ENCODE peak calls at places on chromosomes 5 and 9, in ten cellular contexts. K, F, Q, V, J, Y, X, H, L and A are unnamed samples.
A peak's percentile ranks its signal among the peaks of the same experiment; 100 is the strongest.

GRCh38 chr9:133492061-133493021 is 13.4 kb upstream of the SLC2A6 start:
- DNase-seq in K (peak; percentile 16), F (no peak), Q (no peak), V (no peak), J (no peak), Y (no peak), X (no peak), H (peak; percentile 67), L (no peak), A (no peak)

GRCh38 chr9:28951945-28952344 is 1378.7 kb upstream of the C9orf72 start:
- DNase-seq in K (no peak), F (no peak), Q (no peak), V (peak; percentile 8), J (no peak), Y (peak; percentile 10), X (no peak), H (no peak), L (peak; percentile 1), A (no peak)

GRCh38 chr9:98974994-98975712 is 31.4 kb downstream of the COL15A1 start:
- DNase-seq in K (peak; percentile 59), F (peak; percentile 86), Q (peak; percentile 66), V (peak; percentile 68), J (peak; percentile 81), Y (peak; percentile 84), X (peak; percentile 97), H (peak; percentile 89), L (peak; percentile 72), A (peak; percentile 84)

GRCh38 chr9:92728831-92729734 is 35.5 kb downstream of the BICD2 start:
- DNase-seq in K (no peak), F (no peak), Q (no peak), V (peak; percentile 19), J (no peak), Y (no peak), X (peak; percentile 64), H (peak; percentile 77), L (peak; percentile 24), A (no peak)

GRCh38 chr9:110109331-110110110 is 98.4 kb downstream of the C9orf152 start:
- DNase-seq in K (no peak), F (no peak), Q (peak; percentile 65), V (no peak), J (no peak), Y (no peak), X (no peak), H (no peak), L (no peak), A (no peak)

GRCh38 chr5:59188415-59189225 is 605.7 kb downstream of the RAB3C start:
- DNase-seq in K (peak; percentile 55), F (peak; percentile 62), Q (peak; percentile 81), V (peak; percentile 75), J (peak; percentile 67), Y (peak; percentile 28), X (peak; percentile 90), H (peak; percentile 52), L (peak; percentile 85), A (peak; percentile 90)

GRCh38 chr9:20835364-20836286 is 151.6 kb downstream of the FOCAD start:
- DNase-seq in K (no peak), F (no peak), Q (peak; percentile 45), V (peak; percentile 21), J (no peak), Y (peak; percentile 26), X (no peak), H (no peak), L (peak; percentile 41), A (no peak)

GRCh38 chr5:136364307-136364706 is 1.0 kb downstream of the TRPC7 start:
- DNase-seq in K (no peak), F (no peak), Q (no peak), V (peak; percentile 1), J (no peak), Y (peak; percentile 20), X (no peak), H (peak; percentile 30), L (no peak), A (no peak)

DNA sequence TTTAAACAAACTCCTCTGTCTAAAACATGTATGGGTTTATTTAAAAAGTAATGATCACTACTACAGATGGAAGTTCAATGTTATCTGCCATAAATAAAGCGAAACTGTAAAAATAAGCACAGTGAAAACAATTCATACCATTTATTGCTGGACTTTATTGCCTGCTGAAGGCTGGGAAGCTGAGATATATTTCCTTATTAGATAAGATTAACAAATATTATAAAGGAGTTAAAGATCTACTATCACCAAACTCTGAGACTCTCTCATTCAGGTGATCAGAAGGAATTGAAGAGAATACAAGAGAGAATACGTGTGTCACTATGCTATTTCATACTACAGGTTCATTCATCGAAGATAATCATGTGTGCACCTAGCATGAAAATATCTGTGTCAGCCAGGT is 190.9 kb upstream of the ATP10B start:
- DNase-seq in K (no peak), F (no peak), Q (no peak), V (no peak), J (no peak), Y (no peak), X (no peak), H (no peak), L (no peak), A (no peak)
- TF ChIP-seq CTCF in K (no peak), F (no peak), Q (no peak), V (no peak), J (no peak), Y (no peak), X (no peak), H (no peak), L (no peak), A (no peak)

GRCh38 chr5:9722826-9723225 is 92.7 kb upstream of the TAS2R1 start:
- DNase-seq in K (no peak), F (no peak), Q (no peak), V (no peak), J (no peak), Y (no peak), X (no peak), H (no peak), L (no peak), A (no peak)
- H3K4me3 ChIP-seq in K (no peak overlapping the region), F (no peak overlapping the region), Q (no peak overlapping the region), V (no peak overlapping the region), J (no peak overlapping the region), Y (no peak overlapping the region), X (no peak overlapping the region), H (no peak overlapping the region), L (no peak overlapping the region), A (no peak overlapping the region)

GRCh38 chr5:10321882-10322281 is 14.2 kb upstream of the CMBL start:
- DNase-seq in K (no peak), F (no peak), Q (no peak), V (no peak), J (no peak), Y (no peak), X (peak; percentile 53), H (no peak), L (no peak), A (no peak)

GRCh38 chr5:10320793-10321192 is 13.1 kb upstream of the CMBL start:
- DNase-seq in K (no peak), F (no peak), Q (no peak), V (no peak), J (no peak), Y (no peak), X (no peak), H (no peak), L (no peak), A (peak; percentile 17)

GRCh38 chr5:10317825-10318682 is 10.4 kb upstream of the CMBL start:
- DNase-seq in K (no peak), F (no peak), Q (no peak), V (peak; percentile 64), J (no peak), Y (peak; percentile 93), X (no peak), H (no peak), L (no peak), A (peak; percentile 24)

GRCh38 chr5:10315824-10316509 is 8.3 kb upstream of the CMBL start:
- DNase-seq in K (no peak), F (no peak), Q (no peak), V (no peak), J (no peak), Y (no peak), X (no peak), H (no peak), L (no peak), A (no peak)

GRCh38 chr5:10319202-10319851 is 11.6 kb upstream of the CMBL start:
- DNase-seq in K (peak; percentile 52), F (no peak), Q (peak; percentile 52), V (peak; percentile 87), J (peak; percentile 31), Y (no peak), X (no peak), H (no peak), L (peak; percentile 71), A (peak; percentile 13)
- TF ChIP-seq CTCF in K (no peak), F (peak; percentile 29), Q (no peak), V (peak; percentile 19), J (no peak), Y (no peak), X (no peak), H (no peak), L (no peak), A (no peak)

GRCh38 chr9:136533775-136534157 is 12.1 kb downstream of the NOTCH1 start:
- DNase-seq in K (no peak), F (no peak), Q (no peak), V (no peak), J (peak; percentile 54), Y (no peak), X (peak; percentile 95), H (no peak), L (no peak), A (peak; percentile 96)

GRCh38 chr9:136531186-136531903 is 14.5 kb downstream of the NOTCH1 start:
- DNase-seq in K (no peak), F (no peak), Q (no peak), V (no peak), J (no peak), Y (no peak), X (no peak), H (no peak), L (no peak), A (no peak)

GRCh38 chr9:136531904-136532798 is 13.7 kb downstream of the NOTCH1 start:
- DNase-seq in K (no peak), F (no peak), Q (no peak), V (no peak), J (no peak), Y (no peak), X (no peak), H (no peak), L (no peak), A (no peak)

GRCh38 chr9:136534396-136534795 is 11.5 kb downstream of the NOTCH1 start:
- DNase-seq in K (no peak), F (no peak), Q (no peak), V (no peak), J (no peak), Y (no peak), X (no peak), H (no peak), L (no peak), A (no peak)

DNA sequence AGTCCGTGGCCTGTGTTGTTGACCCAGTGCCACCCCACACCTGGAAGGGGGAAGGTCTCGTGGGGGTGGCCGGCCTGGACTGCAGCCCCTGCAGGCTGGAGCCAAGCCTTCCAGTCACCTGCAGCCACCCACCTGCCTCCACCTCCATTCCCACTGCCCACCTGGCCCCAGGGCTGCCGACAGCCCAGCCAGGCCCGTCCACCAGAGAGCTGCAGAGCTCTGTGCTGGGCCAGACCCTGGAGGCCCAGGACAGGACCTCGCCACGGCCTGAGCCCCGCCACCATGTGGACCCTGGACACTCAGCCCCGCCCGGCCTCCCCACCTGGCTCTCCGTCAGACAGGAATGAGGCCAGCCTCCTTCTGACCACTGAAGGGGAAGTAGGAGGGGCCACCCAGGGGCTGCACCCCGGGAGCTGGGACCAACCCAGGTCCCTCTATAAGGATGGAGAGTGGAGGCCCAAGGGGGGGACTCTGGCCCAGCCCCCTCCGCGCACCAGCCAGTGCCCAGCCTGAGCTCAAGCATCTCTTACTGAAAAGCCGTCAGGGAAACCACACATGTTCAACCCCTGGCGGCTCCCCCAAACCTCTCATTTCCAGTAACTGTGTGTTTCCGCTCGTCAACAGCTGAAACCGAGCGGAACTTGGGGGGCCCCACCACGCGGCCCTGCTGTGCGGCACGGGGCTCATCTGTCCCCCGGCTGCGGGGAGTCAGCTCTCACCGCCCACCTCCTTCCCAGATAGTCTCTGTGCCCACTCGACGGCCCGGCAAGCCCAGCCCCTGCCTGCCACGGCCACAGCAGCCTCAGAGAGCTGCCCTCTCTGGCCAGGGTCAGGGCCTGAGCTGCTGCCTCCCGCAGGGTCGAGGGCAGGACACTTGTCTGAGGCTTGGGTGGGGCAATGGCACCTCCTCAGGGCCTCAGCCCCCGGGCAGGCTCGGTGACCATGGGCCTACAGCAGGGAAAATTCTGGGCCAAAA is 12.8 kb downstream of the NOTCH1 start:
- DNase-seq in K (no peak), F (no peak), Q (no peak), V (no peak), J (no peak), Y (no peak), X (no peak), H (no peak), L (no peak), A (peak; percentile 90)
- H3K4me3 ChIP-seq in K (no peak overlapping the region), F (peak overlapping the region; percentile 28), Q (no peak overlapping the region), V (no peak overlapping the region), J (peak overlapping the region; percentile 25), Y (no peak overlapping the region), X (no peak overlapping the region), H (no peak overlapping the region), L (no peak overlapping the region), A (no peak overlapping the region)